ENCODE peak calls at places on chromosomes 16 and 17, in four cellular contexts. One of them, this sample, is unnamed.
A peak's percentile ranks its signal among the peaks of the same experiment; 100 is the strongest.

GRCh38 chr17:6080711-6081430 is 10.7 kb downstream of the WSCD1 start:
- DNase-seq in IMR-90: no peak
- DNase-seq in neural progenitor cell: no peak
- DNase-seq in OCI-LY7: no peak
- DNase-seq in this sample: peak; percentile 67

GRCh38 chr17:72901098-72901497 is 191.4 kb downstream of the SLC39A11 start:
- DNase-seq in IMR-90: no peak
- DNase-seq in neural progenitor cell: peak; percentile 37
- DNase-seq in OCI-LY7: no peak
- DNase-seq in this sample: no peak

GRCh38 chr17:57672971-57673370 is 72.1 kb downstream of the CCDC182 start:
- DNase-seq in IMR-90: no peak
- DNase-seq in neural progenitor cell: no peak
- DNase-seq in OCI-LY7: no peak
- DNase-seq in this sample: no peak

GRCh38 chr17:42623732-42624596 is 14.5 kb downstream of the TUBG1 start:
- DNase-seq in IMR-90: peak; percentile 38
- DNase-seq in neural progenitor cell: no peak
- DNase-seq in OCI-LY7: no peak
- DNase-seq in this sample: no peak

GRCh38 chr16:88444826-88445582 is 8.1 kb upstream of the ZFPM1 start:
- DNase-seq in IMR-90: no peak
- DNase-seq in neural progenitor cell: no peak
- DNase-seq in OCI-LY7: no peak
- DNase-seq in this sample: no peak

GRCh38 chr16:76665571-76666275 is 388.5 kb downstream of the CNTNAP4 start:
- DNase-seq in IMR-90: no peak
- DNase-seq in neural progenitor cell: no peak
- DNase-seq in OCI-LY7: no peak
- DNase-seq in this sample: no peak

GRCh38 chr17:82020874-82021727 is 1.6 kb downstream of the CENPX start:
- DNase-seq in IMR-90: peak; percentile 75
- DNase-seq in neural progenitor cell: peak; percentile 78
- DNase-seq in OCI-LY7: peak; percentile 82
- DNase-seq in this sample: peak; percentile 99

GRCh38 chr17:56424543-56425044 is 168.9 kb upstream of the NOG start:
- DNase-seq in IMR-90: no peak
- DNase-seq in neural progenitor cell: no peak
- DNase-seq in OCI-LY7: no peak
- DNase-seq in this sample: no peak

GRCh38 chr17:41061969-41062368 is 2.1 kb upstream of the KRTAP2-3 start:
- DNase-seq in IMR-90: peak; percentile 97
- DNase-seq in neural progenitor cell: no peak
- DNase-seq in OCI-LY7: no peak
- DNase-seq in this sample: peak; percentile 93

GRCh38 chr17:68197091-68197996 is 50.5 kb upstream of the AMZ2 start:
- DNase-seq in IMR-90: no peak
- DNase-seq in neural progenitor cell: peak; percentile 74
- DNase-seq in OCI-LY7: no peak
- DNase-seq in this sample: peak; percentile 88

GRCh38 chr17:64024781-64025731 is 4.6 kb upstream of the ICAM2 start:
- DNase-seq in IMR-90: peak; percentile 37
- DNase-seq in neural progenitor cell: no peak
- DNase-seq in OCI-LY7: no peak
- DNase-seq in this sample: no peak

GRCh38 chr16:55494994-55495421 is 13.9 kb upstream of the LPCAT2 start:
- DNase-seq in IMR-90: peak; percentile 96
- DNase-seq in neural progenitor cell: peak; percentile 47
- DNase-seq in OCI-LY7: no peak
- DNase-seq in this sample: peak; percentile 87

GRCh38 chr17:14871921-14872320 is 393.2 kb downstream of the PMP22 start:
- DNase-seq in IMR-90: peak; percentile 69
- DNase-seq in neural progenitor cell: no peak
- DNase-seq in OCI-LY7: no peak
- DNase-seq in this sample: no peak

GRCh38 chr17:38363016-38363415 is 11.4 kb downstream of the SOCS7 start:
- DNase-seq in IMR-90: no peak
- DNase-seq in neural progenitor cell: no peak
- DNase-seq in OCI-LY7: no peak
- DNase-seq in this sample: no peak

DNA sequence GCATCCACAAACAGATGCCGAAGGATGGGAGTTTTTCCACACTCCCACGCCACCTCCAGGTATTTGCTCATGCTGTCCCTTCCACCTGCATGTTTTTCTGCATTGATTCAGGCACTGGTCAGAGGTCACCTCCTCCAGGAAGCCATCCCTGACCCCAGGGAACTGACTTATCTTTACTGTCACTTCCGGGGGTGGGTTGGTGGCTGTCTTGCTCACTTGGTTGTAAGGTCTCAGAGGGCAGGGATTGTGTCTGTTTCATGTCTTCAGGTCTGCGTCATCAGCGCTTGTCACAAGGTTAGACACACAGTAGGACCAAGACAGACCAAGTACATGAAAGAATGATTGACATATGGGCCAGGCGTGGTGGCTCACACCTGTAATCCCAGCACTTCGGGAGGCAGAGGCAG is 1.9 kb upstream of the IL4R start:
- DNase-seq in IMR-90: no peak
- DNase-seq in neural progenitor cell: no peak
- DNase-seq in OCI-LY7: no peak
- DNase-seq in this sample: no peak
- H3K4me2 ChIP-seq in IMR-90: no peak overlapping the region
- H3K4me2 ChIP-seq in neural progenitor cell: no peak overlapping the region
- H3K4me2 ChIP-seq in OCI-LY7: no peak overlapping the region
- H3K4me2 ChIP-seq in this sample: no peak overlapping the region

GRCh38 chr17:79317916-79318315 is 243.3 kb downstream of the ENGASE start:
- DNase-seq in IMR-90: no peak
- DNase-seq in neural progenitor cell: no peak
- DNase-seq in OCI-LY7: no peak
- DNase-seq in this sample: peak; percentile 72

GRCh38 chr17:79320331-79320730 is 245.7 kb downstream of the ENGASE start:
- DNase-seq in IMR-90: no peak
- DNase-seq in neural progenitor cell: no peak
- DNase-seq in OCI-LY7: no peak
- DNase-seq in this sample: no peak

GRCh38 chr17:79311373-79311772 is 236.7 kb downstream of the ENGASE start:
- DNase-seq in IMR-90: no peak
- DNase-seq in neural progenitor cell: no peak
- DNase-seq in OCI-LY7: no peak
- DNase-seq in this sample: no peak

GRCh38 chr17:79316805-79317204 is 242.2 kb downstream of the ENGASE start:
- DNase-seq in IMR-90: no peak
- DNase-seq in neural progenitor cell: no peak
- DNase-seq in OCI-LY7: no peak
- DNase-seq in this sample: no peak

GRCh38 chr17:79315282-79316106 is 240.9 kb downstream of the ENGASE start:
- DNase-seq in IMR-90: no peak
- DNase-seq in neural progenitor cell: no peak
- DNase-seq in OCI-LY7: no peak
- DNase-seq in this sample: peak; percentile 70
- H3K4me2 ChIP-seq in IMR-90: no peak overlapping the region
- H3K4me2 ChIP-seq in neural progenitor cell: peak overlapping the region; percentile 22
- H3K4me2 ChIP-seq in OCI-LY7: no peak overlapping the region
- H3K4me2 ChIP-seq in this sample: no peak overlapping the region

GRCh38 chr17:47208744-47209488 is at the start of gene MYL4:
- DNase-seq in IMR-90: no peak
- DNase-seq in neural progenitor cell: peak; percentile 47
- DNase-seq in OCI-LY7: peak; percentile 16
- DNase-seq in this sample: no peak

GRCh38 chr17:47203984-47204721 is 5.0 kb upstream of the MYL4 start:
- DNase-seq in IMR-90: peak; percentile 64
- DNase-seq in neural progenitor cell: no peak
- DNase-seq in OCI-LY7: peak; percentile 87
- DNase-seq in this sample: no peak

GRCh38 chr17:47204722-47205418 is 4.3 kb upstream of the MYL4 start:
- DNase-seq in IMR-90: peak; percentile 47
- DNase-seq in neural progenitor cell: no peak
- DNase-seq in OCI-LY7: peak; percentile 87
- DNase-seq in this sample: peak; percentile 51

GRCh38 chr17:47207143-47208067 is 1.7 kb upstream of the MYL4 start:
- DNase-seq in IMR-90: no peak
- DNase-seq in neural progenitor cell: no peak
- DNase-seq in OCI-LY7: peak; percentile 53
- DNase-seq in this sample: no peak

GRCh38 chr17:47205419-47205963 is 3.7 kb upstream of the MYL4 start:
- DNase-seq in IMR-90: peak; percentile 68
- DNase-seq in neural progenitor cell: no peak
- DNase-seq in OCI-LY7: peak; percentile 90
- DNase-seq in this sample: peak; percentile 67
- H3K4me2 ChIP-seq in IMR-90: peak overlapping the region; percentile 47
- H3K4me2 ChIP-seq in neural progenitor cell: no peak overlapping the region
- H3K4me2 ChIP-seq in OCI-LY7: peak overlapping the region; percentile 80
- H3K4me2 ChIP-seq in this sample: peak overlapping the region; percentile 34

GRCh38 chr17:31496601-31497000 is 105.1 kb downstream of the RAB11FIP4 start:
- DNase-seq in IMR-90: no peak
- DNase-seq in neural progenitor cell: no peak
- DNase-seq in OCI-LY7: no peak
- DNase-seq in this sample: peak; percentile 61
- H3K4me2 ChIP-seq in IMR-90: no peak overlapping the region
- H3K4me2 ChIP-seq in neural progenitor cell: no peak overlapping the region
- H3K4me2 ChIP-seq in OCI-LY7: no peak overlapping the region
- H3K4me2 ChIP-seq in this sample: no peak overlapping the region

DNA sequence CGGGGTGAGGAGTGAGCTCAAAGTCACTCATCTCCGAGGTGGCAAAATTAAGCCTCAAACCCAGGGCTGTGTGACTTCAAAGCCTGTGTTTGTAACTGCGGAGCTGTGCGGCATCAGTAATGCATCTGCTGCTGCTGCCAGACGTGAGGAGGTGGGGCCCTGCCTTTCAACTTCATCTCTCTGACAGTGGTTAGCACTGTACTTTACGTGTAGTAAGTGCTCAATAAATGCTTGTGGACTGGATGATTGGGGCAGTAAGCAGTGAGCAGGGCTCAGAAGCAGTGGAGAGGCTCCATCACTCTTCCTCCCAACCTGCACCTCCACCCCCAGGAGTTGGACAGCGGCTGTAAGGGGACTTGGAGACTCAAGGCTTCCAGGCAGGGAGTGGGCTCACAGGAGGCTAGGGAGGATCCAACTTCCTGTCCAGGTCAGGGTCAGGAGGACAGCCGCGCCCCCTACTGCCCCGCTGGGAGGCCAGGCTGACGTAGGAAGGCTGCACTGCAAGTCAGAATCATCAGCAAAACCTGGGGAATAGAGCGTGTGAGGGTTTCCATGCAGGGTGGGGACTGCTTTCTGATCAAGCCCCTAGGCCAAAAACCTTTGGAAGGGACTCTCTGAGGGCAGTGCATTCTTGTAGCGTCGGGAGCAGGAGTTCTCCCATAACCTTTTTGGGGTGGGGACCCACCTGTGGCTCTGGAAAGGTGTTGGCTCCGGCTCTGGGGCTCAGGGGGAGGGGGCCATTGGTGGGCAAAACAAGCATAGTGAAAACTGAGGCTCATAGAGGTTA is 21.8 kb downstream of the RAI1 start:
- DNase-seq in IMR-90: no peak
- DNase-seq in neural progenitor cell: no peak
- DNase-seq in OCI-LY7: no peak
- DNase-seq in this sample: peak; percentile 84
- H3K4me2 ChIP-seq in IMR-90: no peak overlapping the region
- H3K4me2 ChIP-seq in neural progenitor cell: no peak overlapping the region
- H3K4me2 ChIP-seq in OCI-LY7: no peak overlapping the region
- H3K4me2 ChIP-seq in this sample: no peak overlapping the region

GRCh38 chr16:89562027-89562599 is 1.6 kb downstream of the RPL13 start:
- DNase-seq in IMR-90: no peak
- DNase-seq in neural progenitor cell: no peak
- DNase-seq in OCI-LY7: peak; percentile 25
- DNase-seq in this sample: no peak
- H3K4me2 ChIP-seq in IMR-90: peak overlapping the region; percentile 96
- H3K4me2 ChIP-seq in neural progenitor cell: peak overlapping the region; percentile 99
- H3K4me2 ChIP-seq in OCI-LY7: peak overlapping the region; percentile 85
- H3K4me2 ChIP-seq in this sample: peak overlapping the region; percentile 96

This sample was measured in osteoblast.